ENCODE peak calls at places on chromosomes 12 and 14, in eight cellular contexts. E is neural progenitor cell, A is tibial artery, N is progenitor cell of endocrine pancreas, J is B cell, D is keratinocyte, O is pancreas, Z is dorsolateral prefrontal cortex. P is an unnamed sample.

GRCh38 chr12:109517619-109518018 is 40.2 kb downstream of the UBE3B start:
- DNase-seq in E (no peak), A (no peak), N (no peak), J (no peak), D (no peak), O (no peak), Z (no peak), P (peak; percentile 15)

GRCh38 chr14:78764240-78764639 is 594.1 kb downstream of the NRXN3 start:
- DNase-seq in E (no peak), A (no peak), N (no peak), J (no peak), D (no peak), O (no peak), Z (no peak), P (no peak)

GRCh38 chr12:53974084-53975018 is at the start of gene HOTAIR:
- DNase-seq in E (no peak), A (peak; percentile 81), N (no peak), J (no peak), D (no peak), O (peak; percentile 76), Z (no peak), P (no peak)

GRCh38 chr12:9673404-9674225 is 4.1 kb downstream of the CLEC2D start:
- DNase-seq in E (no peak), A (peak; percentile 74), N (no peak), J (peak; percentile 46), D (peak; percentile 66), O (no peak), Z (no peak), P (peak; percentile 67)

GRCh38 chr14:98240396-98240795 is 1031.6 kb downstream of the BCL11B start:
- DNase-seq in E (no peak), A (no peak), N (no peak), J (no peak), D (no peak), O (no peak), Z (no peak), P (no peak)

GRCh38 chr12:32568241-32568640 is 110.9 kb upstream of the DNM1L start:
- DNase-seq in E (no peak), A (no peak), N (no peak), J (no peak), D (peak; percentile 82), O (no peak), Z (no peak), P (no peak)

GRCh38 chr12:3409662-3410061 is 81.3 kb upstream of the PRMT8 start:
- DNase-seq in E (no peak), A (no peak), N (no peak), J (no peak), D (no peak), O (no peak), Z (no peak), P (no peak)

GRCh38 chr12:26226629-26227375 is 31.4 kb downstream of the SSPN start:
- DNase-seq in E (peak; percentile 82), A (peak; percentile 66), N (peak; percentile 37), J (no peak), D (no peak), O (peak; percentile 70), Z (peak; percentile 58), P (peak; percentile 23)

GRCh38 chr14:104432611-104433231 is 146.8 kb upstream of the C14orf180 start:
- DNase-seq in E (no peak), A (peak; percentile 61), N (no peak), J (no peak), D (no peak), O (no peak), Z (no peak), P (peak; percentile 10)

GRCh38 chr14:72740504-72740961 is 153.4 kb downstream of the DPF3 start:
- DNase-seq in E (no peak), A (peak; percentile 55), N (no peak), J (no peak), D (no peak), O (no peak), Z (no peak), P (no peak)

GRCh38 chr12:109264095-109264942 is 44.8 kb downstream of the FOXN4 start:
- DNase-seq in E (peak; percentile 92), A (no peak), N (peak; percentile 84), J (no peak), D (no peak), O (peak; percentile 86), Z (peak; percentile 73), P (peak; percentile 77)

GRCh38 chr12:67693895-67694294 is 45.4 kb downstream of the DYRK2 start:
- DNase-seq in E (no peak), A (no peak), N (no peak), J (no peak), D (no peak), O (no peak), Z (no peak), P (no peak)

GRCh38 chr12:3313655-3314305 is 177.2 kb upstream of the PRMT8 start:
- DNase-seq in E (peak; percentile 74), A (no peak), N (no peak), J (no peak), D (no peak), O (no peak), Z (peak; percentile 56), P (no peak)

GRCh38 chr12:47297993-47298392 is 218.2 kb upstream of the AMIGO2 start:
- DNase-seq in E (no peak), A (no peak), N (no peak), J (no peak), D (no peak), O (no peak), Z (no peak), P (no peak)

GRCh38 chr14:93301821-93302447 is 30.9 kb downstream of the BTBD7 start:
- DNase-seq in E (peak; percentile 13), A (no peak), N (no peak), J (no peak), D (no peak), O (no peak), Z (no peak), P (no peak)

GRCh38 chr14:99757331-99758070 is 35.7 kb upstream of the EML1 start:
- DNase-seq in E (no peak), A (peak; percentile 58), N (no peak), J (no peak), D (peak; percentile 93), O (no peak), Z (no peak), P (no peak)

DNA sequence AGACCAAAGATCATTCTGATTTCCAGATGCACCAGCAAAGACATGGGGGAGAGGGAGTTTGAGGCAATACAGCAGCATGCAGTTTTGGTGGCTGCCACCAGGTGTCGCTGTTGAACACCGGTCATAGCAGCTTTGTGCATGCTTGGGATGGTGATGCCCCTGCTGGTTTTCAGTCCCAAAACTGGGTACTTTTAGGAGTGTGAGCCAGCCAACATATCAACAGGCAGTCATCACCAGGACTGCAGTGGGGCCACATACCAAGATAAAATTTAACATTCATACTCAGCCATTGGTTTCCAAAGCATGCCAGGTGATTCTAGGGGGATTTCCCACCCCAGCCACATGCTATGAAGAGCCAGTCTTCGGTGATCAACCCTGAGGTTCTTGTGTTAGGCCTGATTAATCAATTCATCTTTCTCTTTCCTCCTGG is 64.2 kb downstream of the PHETA1 start:
- DNase-seq in E (peak; percentile 22), A (no peak), N (no peak), J (no peak), D (no peak), O (no peak), Z (no peak), P (no peak)
- TF ChIP-seq CTCF in E (peak; percentile 81), A (no peak), N (peak; percentile 67), J (peak; percentile 75), D (peak; percentile 85), O (peak; percentile 32), Z (no peak), P (peak; percentile 43)

GRCh38 chr14:90331497-90332270 is at the start of gene NRDE2:
- DNase-seq in E (peak; percentile 100), A (peak; percentile 99), N (peak; percentile 99), J (peak; percentile 98), D (peak; percentile 57), O (peak; percentile 99), Z (peak; percentile 97), P (peak; percentile 100)
- TF ChIP-seq CTCF in E (peak; percentile 22), A (no peak), N (no peak), J (no peak), D (no peak), O (no peak), Z (no peak), P (no peak)

GRCh38 chr12:72141381-72141780 is 130.8 kb upstream of the TRHDE start:
- DNase-seq in E (no peak), A (no peak), N (no peak), J (no peak), D (no peak), O (no peak), Z (no peak), P (no peak)
- TF ChIP-seq CTCF in E (peak; percentile 17), A (no peak), N (peak; percentile 34), J (no peak), D (no peak), O (no peak), Z (no peak), P (no peak)

GRCh38 chr14:23557946-23558345 is 1.9 kb downstream of the THTPA start:
- DNase-seq in E (no peak), A (no peak), N (no peak), J (no peak), D (no peak), O (no peak), Z (no peak), P (no peak)

GRCh38 chr14:23559010-23559920 is 3.2 kb downstream of the THTPA start:
- DNase-seq in E (peak; percentile 88), A (no peak), N (peak; percentile 50), J (peak; percentile 51), D (no peak), O (peak; percentile 77), Z (peak; percentile 62), P (peak; percentile 59)

GRCh38 chr14:23558363-23559009 is 2.4 kb downstream of the THTPA start:
- DNase-seq in E (no peak), A (no peak), N (no peak), J (no peak), D (no peak), O (no peak), Z (no peak), P (no peak)

GRCh38 chr14:23561259-23561658 is 5.2 kb downstream of the THTPA start:
- DNase-seq in E (no peak), A (no peak), N (no peak), J (no peak), D (no peak), O (no peak), Z (no peak), P (no peak)

GRCh38 chr14:23559921-23560520 is 4.0 kb downstream of the THTPA start:
- DNase-seq in E (no peak), A (no peak), N (no peak), J (no peak), D (no peak), O (no peak), Z (no peak), P (no peak)
- TF ChIP-seq CTCF in E (no peak), A (no peak), N (no peak), J (no peak), D (no peak), O (no peak), Z (no peak), P (no peak)

DNA sequence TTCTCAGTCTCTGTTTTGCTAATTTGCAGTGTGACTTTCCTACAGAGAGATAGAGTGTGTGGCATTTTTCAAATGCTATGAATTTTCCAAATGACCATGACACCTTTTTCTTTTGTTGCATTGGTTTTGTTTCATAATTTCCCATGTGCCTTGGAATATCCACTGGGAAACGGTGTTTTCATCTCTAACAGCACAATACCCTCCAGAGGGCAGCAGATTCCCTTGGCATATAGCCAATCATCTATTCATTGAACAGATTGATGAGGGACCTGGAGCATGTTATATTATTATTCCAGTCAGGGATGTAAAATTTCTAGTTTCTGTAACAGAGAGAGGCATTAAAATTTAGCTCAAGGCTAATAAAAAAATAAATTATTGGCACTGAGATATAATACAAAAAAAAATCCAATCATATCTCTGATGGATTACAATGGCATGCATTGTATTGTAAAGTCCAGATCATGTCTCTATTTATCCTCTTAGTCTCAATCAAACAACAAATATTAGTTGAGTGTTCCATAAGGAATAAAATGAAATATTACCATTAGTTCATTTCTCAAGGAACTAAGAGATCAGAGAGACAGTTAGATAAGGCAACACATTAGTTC is 29.6 kb upstream of the NTN4 start:
- DNase-seq in E (peak; percentile 50), A (no peak), N (no peak), J (no peak), D (no peak), O (no peak), Z (peak; percentile 14), P (no peak)
- TF ChIP-seq CTCF in E (peak; percentile 59), A (peak; percentile 46), N (peak; percentile 62), J (no peak), D (peak; percentile 56), O (peak; percentile 57), Z (peak; percentile 45), P (peak; percentile 60)

P was measured in heart right ventricle.